ENCODE peak calls at places on chromosome 10, in four cellular contexts. One of them, this sample, is unnamed.

GRCh38 chr10:36385693-36386092 is 739.7 kb upstream of the ANKRD30A start:
- DNase-seq in pancreas: no peak
- DNase-seq in prostate gland: no peak
- DNase-seq in CD8-positive, alpha-beta T cell: no peak
- DNase-seq in this sample: no peak

GRCh38 chr10:22684707-22685106 is 29.7 kb downstream of the PIP4K2A start:
- DNase-seq in CD8-positive, alpha-beta T cell: no peak
- DNase-seq in pancreas: no peak
- DNase-seq in prostate gland: no peak
- DNase-seq in this sample: no peak

GRCh38 chr10:107548301-107548700 is 383.8 kb upstream of the SORCS1 start:
- DNase-seq in CD8-positive, alpha-beta T cell: no peak
- DNase-seq in prostate gland: no peak
- DNase-seq in pancreas: no peak
- DNase-seq in this sample: no peak

GRCh38 chr10:81814842-81815241 is 60.2 kb upstream of the NRG3 start:
- DNase-seq in CD8-positive, alpha-beta T cell: no peak
- DNase-seq in prostate gland: no peak
- DNase-seq in pancreas: no peak
- DNase-seq in this sample: no peak

GRCh38 chr10:102262744-102263370 is 17.5 kb downstream of the GBF1 start:
- DNase-seq in prostate gland: no peak
- DNase-seq in CD8-positive, alpha-beta T cell: no peak
- DNase-seq in pancreas: no peak
- DNase-seq in this sample: no peak

GRCh38 chr10:103451091-103451801 is 924 bp downstream of the CALHM2 start:
- DNase-seq in CD8-positive, alpha-beta T cell: peak; percentile 39
- DNase-seq in pancreas: no peak
- DNase-seq in prostate gland: no peak
- DNase-seq in this sample: peak; percentile 33

GRCh38 chr10:12327476-12327875 is 21.9 kb upstream of the CAMK1D start:
- DNase-seq in prostate gland: no peak
- DNase-seq in pancreas: no peak
- DNase-seq in CD8-positive, alpha-beta T cell: no peak
- DNase-seq in this sample: no peak

GRCh38 chr10:28295346-28295745 is 7.5 kb downstream of the MPP7 start:
- DNase-seq in prostate gland: no peak
- DNase-seq in CD8-positive, alpha-beta T cell: no peak
- DNase-seq in pancreas: no peak
- DNase-seq in this sample: no peak

GRCh38 chr10:98030991-98031431 is 590 bp upstream of the CRTAC1 start:
- DNase-seq in CD8-positive, alpha-beta T cell: no peak
- DNase-seq in prostate gland: peak; percentile 15
- DNase-seq in pancreas: peak; percentile 75
- DNase-seq in this sample: peak; percentile 30

GRCh38 chr10:126334272-126334671 is 54.0 kb downstream of the ADAM12 start:
- DNase-seq in CD8-positive, alpha-beta T cell: no peak
- DNase-seq in pancreas: no peak
- DNase-seq in prostate gland: no peak
- DNase-seq in this sample: no peak

GRCh38 chr10:115846528-115846927 is 426.5 kb downstream of the GFRA1 start:
- DNase-seq in pancreas: no peak
- DNase-seq in prostate gland: no peak
- DNase-seq in CD8-positive, alpha-beta T cell: no peak
- DNase-seq in this sample: no peak

GRCh38 chr10:43160067-43160918 is 22.0 kb downstream of the CSGALNACT2 start:
- DNase-seq in prostate gland: no peak
- DNase-seq in CD8-positive, alpha-beta T cell: no peak
- DNase-seq in pancreas: no peak
- DNase-seq in this sample: no peak

GRCh38 chr10:48363617-48364355 is 57.3 kb downstream of the MAPK8 start:
- DNase-seq in CD8-positive, alpha-beta T cell: no peak
- DNase-seq in prostate gland: peak; percentile 32
- DNase-seq in pancreas: no peak
- DNase-seq in this sample: peak; percentile 66

GRCh38 chr10:35421553-35422178 is 85.4 kb downstream of the CCNY start:
- DNase-seq in pancreas: no peak
- DNase-seq in prostate gland: no peak
- DNase-seq in CD8-positive, alpha-beta T cell: no peak
- DNase-seq in this sample: no peak

GRCh38 chr10:90218846-90219245 is 517.5 kb downstream of the KIF20B start:
- DNase-seq in CD8-positive, alpha-beta T cell: no peak
- DNase-seq in pancreas: no peak
- DNase-seq in prostate gland: no peak
- DNase-seq in this sample: no peak

GRCh38 chr10:80474920-80475319 is 20.8 kb downstream of the TSPAN14 start:
- DNase-seq in prostate gland: no peak
- DNase-seq in CD8-positive, alpha-beta T cell: no peak
- DNase-seq in pancreas: peak; percentile 17
- DNase-seq in this sample: no peak

GRCh38 chr10:103463456-103463855 is 4.8 kb upstream of the CALHM1 start:
- DNase-seq in prostate gland: no peak
- DNase-seq in pancreas: no peak
- DNase-seq in CD8-positive, alpha-beta T cell: no peak
- DNase-seq in this sample: no peak

GRCh38 chr10:124867304-124867703 is 65.7 kb downstream of the ABRAXAS2 start:
- DNase-seq in pancreas: no peak
- DNase-seq in CD8-positive, alpha-beta T cell: no peak
- DNase-seq in prostate gland: no peak
- DNase-seq in this sample: no peak

GRCh38 chr10:100742067-100742771 is 3.2 kb upstream of the PAX2 start:
- DNase-seq in pancreas: no peak
- DNase-seq in CD8-positive, alpha-beta T cell: no peak
- DNase-seq in prostate gland: no peak
- DNase-seq in this sample: no peak
- H3K4me1 ChIP-seq in pancreas: peaks cover 5% of the 10 kb centered on the region
- H3K4me1 ChIP-seq in CD8-positive, alpha-beta T cell: peaks cover 42% of the 10 kb centered on the region
- H3K4me1 ChIP-seq in prostate gland: peaks cover 15% of the 10 kb centered on the region
- H3K4me1 ChIP-seq in this sample: peaks cover 20% of the 10 kb centered on the region

DNA sequence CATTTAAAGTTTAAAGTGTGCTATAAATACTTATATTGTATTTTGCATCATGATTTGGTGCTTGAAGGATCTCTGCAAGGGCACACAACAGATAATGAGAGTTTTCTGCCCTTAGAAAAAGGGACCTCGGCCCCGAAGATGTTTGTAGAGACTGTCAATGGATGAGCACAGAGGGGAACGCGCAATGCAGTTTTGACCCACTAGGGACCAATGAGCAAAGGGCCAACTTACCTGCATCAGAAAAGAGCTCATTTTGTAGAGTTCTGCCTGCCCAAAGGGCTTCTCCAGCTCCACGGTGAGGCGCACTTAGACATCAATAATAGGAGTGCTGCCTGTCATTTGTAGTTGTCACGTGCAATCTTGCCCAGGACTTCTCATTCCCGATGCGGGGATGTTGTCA is 91.1 kb downstream of the BUB3 start:
- DNase-seq in pancreas: no peak
- DNase-seq in CD8-positive, alpha-beta T cell: no peak
- DNase-seq in prostate gland: no peak
- DNase-seq in this sample: no peak
- TF ChIP-seq CTCF in pancreas: no peak
- TF ChIP-seq CTCF in CD8-positive, alpha-beta T cell: no peak
- TF ChIP-seq CTCF in prostate gland: no peak
- TF ChIP-seq CTCF in this sample: no peak

GRCh38 chr10:91592282-91593020 is 40.4 kb downstream of the PPP1R3C start:
- DNase-seq in CD8-positive, alpha-beta T cell: no peak
- DNase-seq in pancreas: no peak
- DNase-seq in prostate gland: no peak
- DNase-seq in this sample: no peak
- H3K4me1 ChIP-seq in CD8-positive, alpha-beta T cell: no peaks in the 10 kb centered on the region
- H3K4me1 ChIP-seq in pancreas: peaks cover 56% of the 10 kb centered on the region
- H3K4me1 ChIP-seq in prostate gland: peaks cover 5% of the 10 kb centered on the region
- H3K4me1 ChIP-seq in this sample: peaks cover 22% of the 10 kb centered on the region

GRCh38 chr10:25117757-25118156 is 57.0 kb upstream of the GPR158 start:
- DNase-seq in pancreas: no peak
- DNase-seq in prostate gland: no peak
- DNase-seq in CD8-positive, alpha-beta T cell: no peak
- DNase-seq in this sample: no peak

GRCh38 chr10:25112016-25112415 is 62.8 kb upstream of the GPR158 start:
- DNase-seq in CD8-positive, alpha-beta T cell: no peak
- DNase-seq in prostate gland: no peak
- DNase-seq in pancreas: no peak
- DNase-seq in this sample: no peak

GRCh38 chr10:25114036-25114411 is 60.8 kb upstream of the GPR158 start:
- DNase-seq in pancreas: no peak
- DNase-seq in CD8-positive, alpha-beta T cell: no peak
- DNase-seq in prostate gland: no peak
- DNase-seq in this sample: no peak

GRCh38 chr10:25113231-25114035 is 61.4 kb upstream of the GPR158 start:
- DNase-seq in prostate gland: peak; percentile 71
- DNase-seq in CD8-positive, alpha-beta T cell: peak; percentile 15
- DNase-seq in pancreas: peak; percentile 82
- DNase-seq in this sample: peak; percentile 89
- TF ChIP-seq CTCF in prostate gland: peak; percentile 59
- TF ChIP-seq CTCF in CD8-positive, alpha-beta T cell: no peak
- TF ChIP-seq CTCF in pancreas: peak; percentile 75
- TF ChIP-seq CTCF in this sample: peak; percentile 63

DNA sequence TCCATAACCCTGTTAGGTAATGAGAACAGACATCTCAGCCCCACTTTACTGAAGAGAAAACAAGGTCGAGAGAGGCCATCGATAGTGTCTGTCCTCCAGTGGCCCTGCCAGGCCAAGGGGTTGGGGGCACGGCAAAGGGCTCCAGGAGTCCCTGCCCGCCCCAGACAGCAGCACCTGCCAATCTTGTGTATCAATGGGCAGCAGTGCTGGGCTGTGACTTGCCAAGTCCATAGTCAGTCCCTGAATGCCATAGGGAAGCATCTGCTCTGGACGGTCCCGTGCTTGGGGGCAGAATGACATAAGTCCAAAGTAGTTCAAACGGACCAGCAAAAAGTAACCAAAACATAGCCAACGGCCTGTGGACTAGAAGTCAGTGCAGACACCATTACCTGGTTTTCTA is 33.2 kb downstream of the DLG5 start:
- DNase-seq in prostate gland: no peak
- DNase-seq in CD8-positive, alpha-beta T cell: no peak
- DNase-seq in pancreas: no peak
- DNase-seq in this sample: no peak
- H3K4me1 ChIP-seq in prostate gland: peaks cover 44% of the 10 kb centered on the region
- H3K4me1 ChIP-seq in CD8-positive, alpha-beta T cell: no peaks in the 10 kb centered on the region
- H3K4me1 ChIP-seq in pancreas: peaks cover 28% of the 10 kb centered on the region
- H3K4me1 ChIP-seq in this sample: peaks cover 66% of the 10 kb centered on the region

GRCh38 chr10:25758041-25758457 is 176.0 kb upstream of the MYO3A start:
- DNase-seq in CD8-positive, alpha-beta T cell: no peak
- DNase-seq in pancreas: no peak
- DNase-seq in prostate gland: no peak
- DNase-seq in this sample: no peak
- TF ChIP-seq CTCF in CD8-positive, alpha-beta T cell: no peak
- TF ChIP-seq CTCF in pancreas: peak; percentile 35
- TF ChIP-seq CTCF in prostate gland: no peak
- TF ChIP-seq CTCF in this sample: no peak

GRCh38 chr10:17064435-17064834 is 65.2 kb downstream of the CUBN start:
- DNase-seq in CD8-positive, alpha-beta T cell: no peak
- DNase-seq in pancreas: no peak
- DNase-seq in prostate gland: no peak
- DNase-seq in this sample: no peak
- H3K4me1 ChIP-seq in CD8-positive, alpha-beta T cell: peaks cover 9% of the 10 kb centered on the region
- H3K4me1 ChIP-seq in pancreas: no peaks in the 10 kb centered on the region
- H3K4me1 ChIP-seq in prostate gland: no peaks in the 10 kb centered on the region
- H3K4me1 ChIP-seq in this sample: peaks cover 13% of the 10 kb centered on the region

This sample was measured in thyroid gland.